ENCODE peak calls at places on chromosomes 4 and X, in four cellular contexts. Q, N, H and C are unnamed samples.

GRCh38 chrX:23980063-23980462 is 46.9 kb downstream of the KLHL15 start:
- DNase-seq in Q (no peak), N (no peak), H (no peak), C (peak)

GRCh38 chr4:76459291-76459723 is 24.3 kb downstream of the SHROOM3 start:
- DNase-seq in H (no peak), Q (no peak), N (peak), C (peak)

GRCh38 chrX:103730746-103731508 is 20.2 kb downstream of the TMEM31 start:
- DNase-seq in Q (no peak), N (peak), H (peak), C (peak)

GRCh38 chr4:81896936-81897335 is 425.2 kb upstream of the RASGEF1B start:
- DNase-seq in H (no peak), Q (no peak), N (peak), C (peak)

GRCh38 chrX:21847342-21847741 is 7.9 kb downstream of the MBTPS2 start:
- DNase-seq in H (no peak), N (no peak), Q (no peak), C (no peak)

GRCh38 chrX:69179380-69179911 is 14.2 kb upstream of the PJA1 start:
- DNase-seq in Q (no peak), N (no peak), H (no peak), C (no peak)

GRCh38 chr4:10457255-10457801 is at the start of gene ZNF518B:
- DNase-seq in H (peak), Q (peak), N (peak), C (peak)

GRCh38 chr4:139501531-139502311 is 47.8 kb downstream of the RAB33B start:
- DNase-seq in Q (no peak), H (no peak), N (no peak), C (no peak)

GRCh38 chr4:183431614-183432013 is 12.8 kb upstream of the CDKN2AIP start:
- DNase-seq in Q (no peak), H (no peak), N (no peak), C (no peak)

GRCh38 chrX:18173494-18174180 is 47.0 kb downstream of the BEND2 start:
- DNase-seq in Q (no peak), H (peak), N (no peak), C (no peak)

GRCh38 chr4:14841801-14842748 is 160.2 kb upstream of the CPEB2 start:
- DNase-seq in H (peak), Q (peak), N (peak), C (peak)

GRCh38 chr4:153205757-153206156 is 1.5 kb downstream of the TRIM2 start:
- DNase-seq in Q (no peak), H (no peak), N (peak), C (peak)

GRCh38 chrX:139200793-139201192 is 329.7 kb upstream of the F9 start:
- DNase-seq in N (no peak), H (no peak), Q (no peak), C (peak)

GRCh38 chr4:73451404-73451803 is 15.4 kb downstream of the AFP start:
- DNase-seq in Q (no peak), H (peak), N (no peak), C (no peak)
- H3K4me3 ChIP-seq in Q (no peak), H (no peak), N (no peak), C (no peak)

DNA sequence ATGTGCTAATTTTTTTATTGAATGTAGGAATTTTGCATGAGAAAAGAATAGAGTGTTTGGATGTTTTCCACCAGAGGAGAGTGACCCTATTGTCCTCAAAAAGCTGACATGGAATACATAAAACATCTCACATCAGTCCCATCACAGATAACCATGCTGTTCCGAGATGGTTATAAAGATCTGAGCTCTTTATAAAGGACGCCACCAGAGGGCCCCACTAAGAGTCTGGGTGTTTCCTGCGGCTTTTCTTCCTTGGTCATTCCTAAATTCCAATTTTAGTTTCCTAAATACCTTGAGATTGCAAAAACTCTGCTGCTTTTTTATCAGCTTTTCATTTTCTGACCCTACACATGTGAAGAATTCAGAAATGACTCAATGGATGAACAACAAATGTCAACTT is 504.5 kb upstream of the FRG1 start:
- DNase-seq in N (no peak), H (no peak), Q (no peak), C (no peak)
- TF ChIP-seq CTCF in N (peak), H (no peak), Q (no peak), C (no peak)

GRCh38 chrX:3599787-3600465 is 113.5 kb downstream of the PRKX start:
- DNase-seq in N (no peak), Q (no peak), H (no peak), C (no peak)

GRCh38 chrX:3603026-3603661 is 110.3 kb downstream of the PRKX start:
- DNase-seq in H (no peak), Q (no peak), N (no peak), C (no peak)

GRCh38 chrX:3592184-3592583 is 121.3 kb downstream of the PRKX start:
- DNase-seq in Q (no peak), N (no peak), H (no peak), C (no peak)

GRCh38 chrX:3598696-3599095 is 114.8 kb downstream of the PRKX start:
- DNase-seq in N (no peak), H (no peak), Q (no peak), C (no peak)

GRCh38 chrX:3598046-3598605 is 115.3 kb downstream of the PRKX start:
- DNase-seq in H (no peak), N (peak), Q (no peak), C (peak)
- H3K4me3 ChIP-seq in H (no peak), N (no peak), Q (no peak), C (no peak)

DNA sequence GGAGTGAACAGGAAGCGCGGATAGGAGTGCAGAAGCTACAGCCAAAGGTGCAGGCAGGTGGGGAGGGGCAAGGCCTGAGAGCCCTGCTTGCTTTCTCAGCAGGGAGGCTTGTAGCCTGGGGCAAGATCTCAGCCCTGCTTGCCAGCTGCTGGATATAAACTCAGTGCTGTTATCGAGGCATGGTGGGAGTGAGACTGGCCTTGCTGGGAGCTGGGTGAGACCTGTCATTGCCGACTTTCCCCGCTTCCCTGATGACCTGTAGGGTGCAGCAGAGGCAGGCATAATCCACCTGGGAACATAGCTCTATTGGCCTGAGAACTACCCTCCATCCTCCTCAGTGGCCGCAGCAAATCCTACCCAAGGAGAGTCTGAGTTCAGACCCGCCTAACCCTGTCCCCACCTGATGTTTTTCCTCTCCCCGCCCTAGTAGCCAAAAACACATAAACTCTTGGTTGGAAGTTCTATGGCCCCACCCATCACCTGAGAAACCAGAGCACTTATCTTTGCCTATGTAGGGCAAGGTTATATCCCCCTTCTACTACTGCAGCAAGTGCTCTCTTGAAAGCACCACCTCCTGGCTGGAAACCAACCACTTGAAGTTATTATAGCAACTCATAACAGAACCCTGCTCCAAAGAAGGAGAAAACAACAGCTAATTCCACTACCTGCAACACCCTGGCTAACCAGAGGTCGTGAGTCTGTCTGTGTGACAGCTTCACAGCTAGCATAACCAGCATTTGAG is 80.7 kb downstream of the FHIP1A start:
- DNase-seq in Q (no peak), H (no peak), N (no peak), C (no peak)
- TF ChIP-seq CTCF in Q (no peak), H (no peak), N (peak), C (no peak)

GRCh38 chr4:7675136-7675535 is 240.4 kb upstream of the PSAPL1 start:
- DNase-seq in H (no peak), Q (no peak), N (no peak), C (no peak)

GRCh38 chr4:7676376-7676775 is 241.6 kb upstream of the PSAPL1 start:
- DNase-seq in H (no peak), Q (no peak), N (no peak), C (no peak)

GRCh38 chr4:7677086-7677485 is 242.4 kb upstream of the PSAPL1 start:
- DNase-seq in N (no peak), Q (no peak), H (no peak), C (no peak)

GRCh38 chr4:7674706-7675105 is 240.0 kb upstream of the PSAPL1 start:
- DNase-seq in H (no peak), Q (no peak), N (no peak), C (no peak)

GRCh38 chr4:7675612-7676320 is 241.0 kb upstream of the PSAPL1 start:
- DNase-seq in H (no peak), Q (no peak), N (no peak), C (no peak)
- H3K4me3 ChIP-seq in H (no peak), Q (no peak), N (no peak), C (no peak)

DNA sequence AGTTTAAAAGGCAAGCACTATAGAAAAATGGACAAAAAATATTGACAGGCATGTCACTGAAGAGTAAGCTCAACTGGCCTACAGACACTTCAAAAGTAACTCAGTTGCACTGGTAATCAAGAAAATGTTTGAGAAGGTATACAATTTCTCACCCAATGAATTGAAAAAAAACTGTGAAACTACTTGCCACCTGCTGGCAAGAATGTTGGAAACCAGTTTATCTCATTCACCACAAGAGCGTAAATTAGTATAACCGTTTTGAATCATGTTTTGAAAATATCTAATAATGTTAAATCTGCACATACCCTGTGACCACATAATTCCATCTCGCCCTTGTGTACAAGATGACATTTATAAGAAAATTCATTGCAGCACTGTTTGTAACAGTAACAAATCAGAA is 31.7 kb downstream of the TXK start:
- DNase-seq in N (no peak), H (no peak), Q (no peak), C (no peak)
- TF ChIP-seq CTCF in N (peak), H (no peak), Q (no peak), C (peak)

DNA sequence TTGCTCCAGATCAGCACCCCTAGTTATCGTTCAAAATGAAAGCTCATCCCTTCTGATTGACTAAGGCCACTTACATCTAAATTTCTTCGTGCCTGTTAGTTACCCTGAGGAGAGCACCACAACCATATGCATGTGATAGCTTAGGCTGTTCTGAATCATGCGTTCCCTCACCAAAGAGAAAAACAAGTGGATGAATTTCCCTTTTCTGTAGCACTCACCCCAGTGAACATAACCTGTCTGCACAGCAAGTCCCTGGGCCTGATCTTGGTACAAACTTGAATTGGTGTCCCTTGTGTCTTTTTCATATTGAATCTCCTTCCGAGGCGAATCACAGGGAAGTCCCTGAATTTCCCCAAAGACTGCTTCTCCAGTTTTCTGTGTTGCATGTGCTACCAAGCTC is 100.5 kb downstream of the KLHL8 start:
- DNase-seq in N (peak), Q (no peak), H (no peak), C (peak)
- H3K4me3 ChIP-seq in N (peak), Q (peak), H (no peak), C (peak)